ENCODE peak calls at places on chromosomes 5 and 9, in four cellular contexts. S is GM06990, G is thyroid gland, R is AG04450. A is an unnamed sample.

GRCh38 chr9:75891277-75892167 is 1.0 kb downstream of the PCSK5 start:
- DNase-seq in S (no peak), R (peak; percentile 0), G (peak; percentile 17), A (peak; percentile 22)

GRCh38 chr5:127228540-127229184 is 61.9 kb upstream of the MEGF10 start:
- DNase-seq in G (peak; percentile 45), R (no peak), S (peak; percentile 3), A (peak; percentile 11)

GRCh38 chr5:59746261-59746765 is 147.2 kb downstream of the PDE4D start:
- DNase-seq in S (no peak), R (no peak), G (no peak), A (no peak)

GRCh38 chr9:2298217-2298616 is 283.1 kb downstream of the SMARCA2 start:
- DNase-seq in S (no peak), R (no peak), G (no peak), A (no peak)

GRCh38 chr9:110064721-110065252 is 143.2 kb downstream of the C9orf152 start:
- DNase-seq in S (no peak), R (no peak), G (no peak), A (no peak)

GRCh38 chr5:122154910-122155309 is 25.6 kb downstream of the ZNF474 start:
- DNase-seq in S (no peak), G (peak; percentile 90), R (peak; percentile 37), A (no peak)

GRCh38 chr9:129021091-129021490 is 7.0 kb downstream of the SH3GLB2 start:
- DNase-seq in S (no peak), R (no peak), G (peak; percentile 38), A (peak; percentile 69)

GRCh38 chr5:159082491-159082890 is 17.2 kb downstream of the EBF1 start:
- DNase-seq in G (no peak), S (no peak), R (no peak), A (no peak)

GRCh38 chr9:124503713-124504529 is 3.3 kb downstream of the NR5A1 start:
- DNase-seq in S (no peak), G (no peak), R (no peak), A (no peak)

GRCh38 chr5:137500616-137501225 is 1.6 kb upstream of the SPOCK1 start:
- DNase-seq in G (no peak), R (no peak), S (no peak), A (no peak)

GRCh38 chr5:53871050-53871449 is 310.6 kb downstream of the NDUFS4 start:
- DNase-seq in G (no peak), S (no peak), R (no peak), A (no peak)
- TF ChIP-seq CTCF in G (no peak), S (no peak), R (peak; percentile 19), A (no peak)

DNA sequence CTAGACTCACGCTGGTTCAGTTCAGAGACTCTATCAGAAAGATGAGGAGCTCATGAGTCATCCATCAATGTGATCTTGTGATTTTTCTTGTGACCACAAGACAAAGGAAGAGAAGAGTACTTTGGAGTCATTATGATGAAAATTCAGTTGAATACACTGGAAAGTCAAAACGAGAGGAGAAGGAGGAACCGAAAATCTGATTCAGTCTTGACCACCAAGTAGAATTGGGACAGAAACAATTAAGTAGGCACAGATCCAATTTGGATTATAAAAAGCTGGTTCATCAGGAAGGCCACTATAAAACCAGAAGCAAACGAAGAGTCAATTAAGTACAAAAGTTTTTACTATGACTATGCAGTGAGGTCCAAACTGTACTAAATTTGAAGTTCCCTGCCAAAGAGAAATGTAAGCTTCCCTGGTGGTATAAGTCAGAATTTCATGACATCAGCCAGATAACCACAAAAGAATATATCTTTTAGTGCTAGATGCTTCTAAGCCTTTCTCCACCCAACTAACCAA is 90.9 kb downstream of the THBS4 start:
- DNase-seq in R (no peak), G (no peak), S (peak; percentile 78), A (peak; percentile 41)
- TF ChIP-seq CTCF in R (peak; percentile 20), G (no peak), S (no peak), A (no peak)

GRCh38 chr9:114906922-114907571 is 23.3 kb downstream of the TNFSF8 start:
- DNase-seq in S (no peak), G (peak; percentile 42), R (no peak), A (no peak)
- TF ChIP-seq CTCF in S (peak; percentile 59), G (no peak), R (peak; percentile 83), A (peak; percentile 43)

DNA sequence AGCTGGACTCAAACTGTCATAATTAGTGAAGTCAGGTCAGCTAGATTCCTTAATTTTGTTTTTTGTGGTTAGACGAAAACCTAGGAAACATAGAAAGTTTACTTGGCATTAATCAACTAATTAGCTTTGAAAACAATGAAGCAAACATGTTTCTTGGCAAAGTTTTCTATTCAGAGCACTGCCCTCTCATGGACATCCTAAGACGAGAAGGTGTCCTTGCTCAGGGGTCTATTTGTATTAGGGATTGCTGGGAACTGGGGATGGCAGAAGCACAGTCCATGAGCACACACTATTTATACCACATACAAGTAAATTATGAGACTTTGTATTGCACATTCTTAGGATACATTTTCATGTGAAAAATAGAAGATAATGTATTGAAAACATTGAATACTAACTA is 49.7 kb downstream of the POC5 start:
- DNase-seq in R (no peak), S (no peak), G (no peak), A (no peak)
- TF ChIP-seq CTCF in R (no peak), S (peak; percentile 17), G (no peak), A (no peak)

GRCh38 chr5:140205952-140206351 is 31.0 kb downstream of the CYSTM1 start:
- DNase-seq in R (no peak), S (no peak), G (no peak), A (no peak)
- TF ChIP-seq CTCF in R (no peak), S (peak; percentile 15), G (no peak), A (no peak)

GRCh38 chr9:33186457-33187168 is 19.5 kb upstream of the B4GALT1 start:
- DNase-seq in R (no peak), S (no peak), G (no peak), A (no peak)

GRCh38 chr9:33185406-33185805 is 18.3 kb upstream of the B4GALT1 start:
- DNase-seq in S (no peak), R (no peak), G (no peak), A (no peak)

GRCh38 chr9:33184947-33185346 is 17.8 kb upstream of the B4GALT1 start:
- DNase-seq in R (no peak), S (no peak), G (no peak), A (no peak)

GRCh38 chr9:33187519-33188218 is 20.5 kb upstream of the B4GALT1 start:
- DNase-seq in R (no peak), S (no peak), G (peak; percentile 70), A (no peak)

GRCh38 chr9:33185858-33186257 is 18.7 kb upstream of the B4GALT1 start:
- DNase-seq in S (no peak), R (no peak), G (peak; percentile 75), A (no peak)
- TF ChIP-seq CTCF in S (no peak), R (no peak), G (no peak), A (no peak)

DNA sequence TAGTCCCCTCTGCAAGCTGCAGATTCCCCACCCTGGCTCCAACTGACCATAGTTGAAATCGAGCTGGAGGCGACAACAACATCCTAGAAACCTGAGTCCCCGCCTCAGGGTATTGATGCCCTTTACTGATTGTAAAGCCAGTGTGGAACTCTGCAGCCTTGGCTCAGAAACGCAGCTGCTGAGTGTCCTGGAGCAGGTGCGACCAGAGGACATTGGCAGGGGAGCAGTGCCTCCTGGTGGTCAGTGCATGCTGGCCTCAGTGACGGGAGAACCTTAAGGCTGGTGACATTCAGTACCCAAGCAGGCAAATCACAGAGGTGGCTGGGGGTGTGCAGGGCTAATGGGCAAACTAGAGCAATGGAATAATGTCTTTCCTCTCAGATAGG is 20.4 kb upstream of the ZNF354B start:
- DNase-seq in S (no peak), G (peak; percentile 75), R (no peak), A (no peak)
- TF ChIP-seq CTCF in S (peak; percentile 44), G (no peak), R (no peak), A (no peak)

GRCh38 chr9:120376101-120376500 is 203.9 kb downstream of the CDK5RAP2 start:
- DNase-seq in G (no peak), S (no peak), R (no peak), A (no peak)

GRCh38 chr9:120381839-120382238 is 198.1 kb downstream of the CDK5RAP2 start:
- DNase-seq in G (no peak), S (no peak), R (no peak), A (no peak)

GRCh38 chr9:120379611-120380010 is 200.4 kb downstream of the CDK5RAP2 start:
- DNase-seq in S (no peak), R (no peak), G (no peak), A (no peak)

GRCh38 chr9:120377268-120378150 is 202.5 kb downstream of the CDK5RAP2 start:
- DNase-seq in R (peak; percentile 44), G (no peak), S (no peak), A (no peak)

GRCh38 chr9:120378680-120379079 is 201.3 kb downstream of the CDK5RAP2 start:
- DNase-seq in G (no peak), R (no peak), S (no peak), A (no peak)
- TF ChIP-seq CTCF in G (no peak), R (no peak), S (no peak), A (no peak)

GRCh38 chr5:150765789-150766149 is 7.0 kb upstream of the DCTN4 start:
- DNase-seq in G (no peak), R (no peak), S (no peak), A (no peak)

GRCh38 chr5:150766265-150766664 is 7.4 kb upstream of the DCTN4 start:
- DNase-seq in S (no peak), G (no peak), R (no peak), A (no peak)

GRCh38 chr5:150774145-150774544 is 4.4 kb upstream of the SMIM3 start:
- DNase-seq in S (no peak), G (no peak), R (no peak), A (no peak)

DNA sequence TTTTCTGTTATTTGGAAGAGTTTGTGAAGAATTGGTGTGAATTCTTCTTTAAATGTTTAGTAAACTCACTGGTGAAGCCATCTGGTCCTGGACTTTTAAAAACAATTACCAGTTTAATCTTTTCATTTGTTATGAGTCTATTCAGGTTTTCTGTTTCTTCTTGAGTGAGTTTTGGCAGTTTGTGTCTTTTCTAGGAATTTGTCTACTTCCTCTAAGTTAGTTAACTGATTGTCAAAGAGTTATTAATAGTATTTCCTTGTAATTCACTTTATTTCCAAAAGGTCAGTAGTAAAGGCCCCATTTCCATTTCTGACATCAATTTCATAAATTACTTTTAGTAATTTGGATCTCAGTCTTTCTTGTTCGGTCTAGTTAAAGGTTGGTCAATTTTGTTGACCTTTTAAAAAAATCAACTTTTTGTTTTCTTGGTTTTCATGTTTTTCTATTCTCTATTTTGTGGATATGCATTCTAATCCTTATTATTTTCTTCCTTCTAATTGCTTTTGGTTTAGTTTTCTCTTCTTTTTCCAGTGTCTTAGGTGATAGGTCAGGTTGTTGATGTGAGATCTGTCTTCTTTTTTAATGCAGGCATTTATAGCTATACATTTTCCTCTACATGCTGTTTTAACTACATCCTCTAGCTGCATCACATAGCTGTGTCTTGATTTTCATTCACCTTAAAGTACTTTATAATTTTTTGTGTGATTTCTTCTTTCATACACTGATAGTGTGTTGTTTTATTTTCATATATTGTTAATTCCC is 7.3 kb upstream of the SMIM3 start:
- DNase-seq in S (no peak), G (no peak), R (no peak), A (no peak)
- TF ChIP-seq CTCF in S (no peak), G (no peak), R (no peak), A (no peak)